ENCODE peak calls at places on chromosomes 5 and 9, in seven cellular contexts. W is fibroblast of villous mesenchyme, F is activated T-helper 1 cell treated with Interleukin-2 at 50 U/mL for 16 hours, V is T-helper 1 cell, L is NCI-H187 treated with DMSO at 0.1 percent for 48 hours, O is AG08396, N is ureter. K is an unnamed sample.

GRCh38 chr5:173103411-173103810 is 40.9 kb upstream of the BNIP1 start:
- DNase-seq in W (no peak), F (no peak), V (no peak), L (no peak), O (no peak), N (no peak), K (no peak)

GRCh38 chr5:68745459-68745858 is 348.4 kb upstream of the SLC30A5 start:
- DNase-seq in W (peak; percentile 22), F (no peak), V (no peak), L (no peak), O (no peak), N (no peak), K (no peak)

GRCh38 chr9:77544491-77545000 is 103.6 kb downstream of the GNA14 start:
- DNase-seq in W (peak; percentile 47), F (no peak), V (no peak), L (no peak), O (no peak), N (no peak), K (no peak)

GRCh38 chr5:103013933-103014552 is 105.9 kb downstream of the GIN1 start:
- DNase-seq in W (peak; percentile 51), F (no peak), V (no peak), L (no peak), O (no peak), N (no peak), K (no peak)

GRCh38 chr5:170603578-170604565 is 100.1 kb downstream of the KCNIP1 start:
- DNase-seq in W (peak; percentile 52), F (no peak), V (no peak), L (no peak), O (peak; percentile 45), N (peak; percentile 59), K (peak; percentile 65)

GRCh38 chr9:99369327-99369722 is 147.2 kb downstream of the SEC61B start:
- DNase-seq in W (no peak), F (no peak), V (no peak), L (no peak), O (no peak), N (no peak), K (no peak)

GRCh38 chr9:97594414-97594921 is 38.7 kb downstream of the TSTD2 start:
- DNase-seq in W (no peak), F (no peak), V (no peak), L (no peak), O (no peak), N (no peak), K (no peak)

GRCh38 chr9:134895849-134896833 is 15.5 kb downstream of the FCN2 start:
- DNase-seq in W (peak; percentile 76), F (no peak), V (no peak), L (no peak), O (peak; percentile 44), N (peak; percentile 65), K (no peak)

GRCh38 chr5:39675676-39676075 is 250.9 kb upstream of the DAB2 start:
- DNase-seq in W (peak; percentile 18), F (no peak), V (no peak), L (no peak), O (no peak), N (no peak), K (no peak)

GRCh38 chr5:42620579-42621216 is 135.9 kb upstream of the CCDC152 start:
- DNase-seq in W (peak; percentile 34), F (no peak), V (no peak), L (no peak), O (no peak), N (no peak), K (no peak)

GRCh38 chr5:36935805-36936204 is 59.2 kb downstream of the NIPBL start:
- DNase-seq in W (no peak), F (no peak), V (no peak), L (no peak), O (no peak), N (no peak), K (no peak)

GRCh38 chr5:43997647-43998251 is 391.5 kb downstream of the FGF10 start:
- DNase-seq in W (peak; percentile 40), F (no peak), V (no peak), L (no peak), O (peak; percentile 39), N (no peak), K (no peak)

GRCh38 chr9:77460938-77461337 is 187.2 kb downstream of the GNA14 start:
- DNase-seq in W (no peak), F (no peak), V (no peak), L (no peak), O (no peak), N (no peak), K (no peak)

GRCh38 chr9:133935328-133936040 is 56.6 kb downstream of the VAV2 start:
- DNase-seq in W (peak; percentile 82), F (no peak), V (no peak), L (no peak), O (peak; percentile 83), N (peak; percentile 66), K (no peak)

GRCh38 chr5:143680672-143681259 is 131.2 kb upstream of the HMHB1 start:
- DNase-seq in W (peak; percentile 30), F (no peak), V (no peak), L (no peak), O (no peak), N (no peak), K (no peak)

GRCh38 chr9:133607381-133607780 is 1.8 kb downstream of the FAM163B start:
- DNase-seq in W (no peak), F (no peak), V (no peak), L (no peak), O (no peak), N (no peak), K (no peak)

GRCh38 chr9:135883410-135884089 is 23.8 kb downstream of the CAMSAP1 start:
- DNase-seq in W (no peak), F (no peak), V (no peak), L (no peak), O (no peak), N (no peak), K (no peak)

GRCh38 chr9:137969008-137969407 is 91.4 kb downstream of the CACNA1B start:
- DNase-seq in W (no peak), F (no peak), V (no peak), L (no peak), O (no peak), N (no peak), K (no peak)

GRCh38 chr9:35517552-35518211 is 27.8 kb downstream of the RUSC2 start:
- DNase-seq in W (no peak), F (no peak), V (no peak), L (no peak), O (no peak), N (no peak), K (no peak)